ENCODE peak calls at places on chromosomes 4 and X, in nine cellular contexts. E is HCT116, Z is lower leg skin, Y is IMR-90, U is uterus, X is upper lobe of left lung, J is ovary, F is prostate gland, T is A549. R is an unnamed sample.
A peak's percentile ranks its signal among the peaks of the same experiment; 100 is the strongest.

GRCh38 chr4:17013382-17014006 is 115.0 kb upstream of the LDB2 start:
- DNase-seq in E (no peak), Z (no peak), Y (peak; percentile 65), U (no peak), X (no peak), J (no peak), F (no peak), T (no peak), R (no peak)

GRCh38 chr4:145891958-145892357 is 46.7 kb downstream of the ZNF827 start:
- DNase-seq in E (no peak), Z (no peak), Y (no peak), U (no peak), X (no peak), J (no peak), F (no peak), T (no peak), R (no peak)

GRCh38 chr4:183571350-183572076 is 66.7 kb downstream of the ING2 start:
- DNase-seq in E (no peak), Z (no peak), Y (peak; percentile 52), U (no peak), X (peak; percentile 92), J (peak; percentile 79), F (peak; percentile 74), T (peak; percentile 19), R (peak; percentile 27)

GRCh38 chr4:17511041-17511949 is 595 bp downstream of the QDPR start:
- DNase-seq in E (peak; percentile 15), Z (peak; percentile 89), Y (peak; percentile 33), U (peak; percentile 57), X (peak; percentile 66), J (peak; percentile 65), F (peak; percentile 31), T (peak; percentile 28), R (peak; percentile 84)

GRCh38 chrX:8913665-8914409 is 112.7 kb upstream of the FAM9A start:
- DNase-seq in E (no peak), Z (no peak), Y (peak; percentile 47), U (peak; percentile 53), X (no peak), J (peak; percentile 19), F (no peak), T (no peak), R (no peak)

GRCh38 chr4:148090029-148090428 is 352.2 kb downstream of the NR3C2 start:
- DNase-seq in E (no peak), Z (peak; percentile 76), Y (no peak), U (no peak), X (no peak), J (no peak), F (no peak), T (no peak), R (no peak)

GRCh38 chr4:156764145-156764544 is 207.5 kb downstream of the PDGFC start:
- DNase-seq in E (no peak), Z (no peak), Y (no peak), U (no peak), X (no peak), J (no peak), F (no peak), T (no peak), R (no peak)

GRCh38 chr4:75432683-75433082 is 81.5 kb downstream of the RCHY1 start:
- DNase-seq in E (peak; percentile 21), Z (no peak), Y (peak; percentile 7), U (no peak), X (no peak), J (no peak), F (no peak), T (peak; percentile 16), R (peak; percentile 47)

GRCh38 chr4:88163286-88163685 is 4.8 kb upstream of the ABCG2 start:
- DNase-seq in E (no peak), Z (no peak), Y (no peak), U (no peak), X (no peak), J (no peak), F (no peak), T (no peak), R (no peak)

GRCh38 chr4:89660851-89661250 is 176.1 kb downstream of the SNCA start:
- DNase-seq in E (no peak), Z (no peak), Y (no peak), U (no peak), X (no peak), J (no peak), F (no peak), T (no peak), R (no peak)

GRCh38 chrX:13495232-13495631 is 74.2 kb upstream of the EGFL6 start:
- DNase-seq in E (peak; percentile 23), Z (no peak), Y (no peak), U (no peak), X (no peak), J (no peak), F (no peak), T (no peak), R (no peak)

GRCh38 chr4:40500781-40501180 is 128.9 kb downstream of the RBM47 start:
- DNase-seq in E (no peak), Z (no peak), Y (no peak), U (no peak), X (no peak), J (no peak), F (no peak), T (no peak), R (no peak)

GRCh38 chr4:13893221-13893620 is 265.7 kb upstream of the BOD1L1 start:
- DNase-seq in E (no peak), Z (no peak), Y (peak; percentile 32), U (no peak), X (no peak), J (no peak), F (no peak), T (no peak), R (no peak)

GRCh38 chrX:40011483-40012038 is 86.2 kb downstream of the BCOR start:
- DNase-seq in E (no peak), Z (no peak), Y (no peak), U (peak; percentile 28), X (no peak), J (peak; percentile 29), F (no peak), T (no peak), R (peak; percentile 29)

GRCh38 chrX:154313147-154313546 is 17.6 kb downstream of the TKTL1 start:
- DNase-seq in E (no peak), Z (no peak), Y (no peak), U (no peak), X (no peak), J (no peak), F (no peak), T (no peak), R (no peak)

GRCh38 chr4:71184195-71184781 is 154.5 kb upstream of the SLC4A4 start:
- DNase-seq in E (peak; percentile 63), Z (no peak), Y (peak; percentile 75), U (peak; percentile 26), X (peak; percentile 59), J (no peak), F (peak; percentile 60), T (peak; percentile 35), R (peak; percentile 61)

GRCh38 chr4:87283151-87283550 is 39.5 kb downstream of the HSD17B13 start:
- DNase-seq in E (no peak), Z (no peak), Y (no peak), U (no peak), X (no peak), J (no peak), F (no peak), T (no peak), R (no peak)

GRCh38 chr4:141580523-141580922 is 55.9 kb upstream of the IL15 start:
- DNase-seq in E (no peak), Z (no peak), Y (peak; percentile 19), U (no peak), X (no peak), J (no peak), F (no peak), T (no peak), R (no peak)

GRCh38 chrX:154542723-154543424 is 3.8 kb downstream of the G6PD start:
- DNase-seq in E (no peak), Z (no peak), Y (no peak), U (no peak), X (peak; percentile 77), J (no peak), F (no peak), T (peak; percentile 55), R (peak; percentile 93)

DNA sequence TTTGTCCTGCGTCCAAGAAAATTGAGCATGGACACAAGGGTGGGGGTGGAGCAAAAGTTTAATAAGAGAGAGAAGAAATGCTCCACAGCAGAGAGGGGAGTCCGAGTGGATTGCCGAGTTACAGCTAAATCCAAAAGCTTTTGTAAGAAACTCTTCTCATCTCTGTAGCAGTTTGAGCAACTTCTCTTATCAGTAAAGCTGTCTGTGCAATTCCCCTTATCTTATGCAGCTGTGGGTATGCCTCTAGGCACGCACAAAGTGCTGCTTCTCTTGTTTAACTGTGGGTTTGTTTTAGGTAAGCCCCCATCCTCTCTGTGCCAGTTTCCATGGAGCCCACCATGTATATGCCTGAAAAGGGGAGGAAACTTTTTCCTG is 44.8 kb downstream of the HMGB2 start:
- DNase-seq in E (no peak), Z (no peak), Y (peak; percentile 16), U (no peak), X (no peak), J (no peak), F (no peak), T (no peak), R (peak; percentile 57)
- TF ChIP-seq POLR2A in E (no peak), Z (no peak), Y (no peak), U (no peak), X (no peak), J (no peak), F (no peak), T (no peak), R (no peak)

DNA sequence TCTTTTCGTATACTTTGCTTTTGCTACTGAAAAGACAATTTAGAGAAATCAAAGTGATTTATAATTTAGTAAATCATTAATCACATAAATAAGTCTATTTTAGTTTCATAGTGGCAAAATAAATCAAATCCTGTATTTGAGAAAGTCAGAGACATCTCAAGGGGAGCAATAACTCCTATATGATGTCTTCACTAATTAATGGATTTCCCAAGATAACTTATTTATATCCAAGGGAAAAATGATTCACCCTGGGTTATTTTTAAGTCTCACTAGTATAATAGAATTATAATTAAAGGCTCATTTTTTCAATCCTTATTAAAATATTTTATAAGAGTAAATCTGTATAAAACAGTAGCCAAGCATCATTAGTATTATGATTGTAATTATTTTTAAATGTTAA is 177.8 kb upstream of the GIMD1 start:
- DNase-seq in E (no peak), Z (no peak), Y (no peak), U (no peak), X (no peak), J (no peak), F (no peak), T (no peak), R (no peak)
- TF ChIP-seq POLR2A in E (no peak), Z (no peak), Y (no peak), U (no peak), X (no peak), J (no peak), F (no peak), T (no peak), R (no peak)

GRCh38 chr4:47704693-47705325 is 133.1 kb downstream of the CORIN start:
- DNase-seq in E (no peak), Z (no peak), Y (peak; percentile 37), U (no peak), X (peak; percentile 63), J (no peak), F (peak; percentile 27), T (no peak), R (peak; percentile 81)
- TF ChIP-seq POLR2A in E (no peak), Z (no peak), Y (no peak), U (no peak), X (no peak), J (no peak), F (no peak), T (no peak), R (no peak)

DNA sequence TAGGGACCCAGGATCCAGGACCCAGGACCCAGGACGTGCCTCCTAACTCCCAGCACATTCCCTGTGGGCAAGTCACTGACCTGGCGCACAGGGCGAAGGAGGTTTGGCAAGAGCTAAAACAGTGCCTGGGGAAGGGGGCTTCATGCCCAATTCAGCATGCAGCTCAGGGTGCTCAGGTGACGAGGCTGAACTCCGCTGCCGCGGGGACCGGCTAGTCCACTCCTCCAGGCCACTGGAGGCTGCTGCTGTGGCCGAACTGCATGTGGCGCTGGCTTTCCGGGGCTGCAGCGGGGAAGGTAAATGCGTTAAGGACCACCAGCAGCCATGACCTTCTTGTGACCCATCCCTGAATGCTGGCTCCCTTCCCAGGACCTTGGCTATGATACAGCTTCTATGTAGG is 4.9 kb upstream of the PIM2 start:
- DNase-seq in E (no peak), Z (no peak), Y (no peak), U (no peak), X (no peak), J (no peak), F (no peak), T (no peak), R (no peak)
- TF ChIP-seq POLR2A in E (no peak), Z (no peak), Y (no peak), U (no peak), X (no peak), J (no peak), F (no peak), T (no peak), R (no peak)